ENCODE peak calls at places on chromosomes 13 and 19, in ten cellular contexts. R, D, P, B, J, A, W, U, Z and G are unnamed samples.

GRCh38 chr13:104099750-104100149 is 1033.5 kb upstream of the SLC10A2 start:
- DNase-seq in R (no peak), D (no peak), P (no peak), B (no peak), J (no peak), A (no peak), W (no peak), U (no peak), Z (no peak), G (no peak)

GRCh38 chr19:19653597-19654147 is 9.8 kb downstream of the ATP13A1 start:
- DNase-seq in R (no peak), D (peak; percentile 33), P (no peak), B (no peak), J (no peak), A (no peak), W (no peak), U (no peak), Z (no peak), G (no peak)

GRCh38 chr19:41707502-41707812 is 969 bp upstream of the CEACAM5 start:
- DNase-seq in R (no peak), D (no peak), P (no peak), B (no peak), J (peak; percentile 49), A (no peak), W (no peak), U (no peak), Z (no peak), G (no peak)

GRCh38 chr13:98223741-98224140 is 46.7 kb upstream of the RNF113B start:
- DNase-seq in R (no peak), D (no peak), P (no peak), B (no peak), J (no peak), A (no peak), W (no peak), U (no peak), Z (no peak), G (no peak)

GRCh38 chr13:51623473-51623872 is 39.2 kb downstream of the WDFY2 start:
- DNase-seq in R (no peak), D (no peak), P (peak; percentile 69), B (no peak), J (no peak), A (peak; percentile 29), W (no peak), U (no peak), Z (no peak), G (no peak)

GRCh38 chr19:5171711-5172110 is 168.9 kb downstream of the PTPRS start:
- DNase-seq in R (no peak), D (no peak), P (no peak), B (no peak), J (peak; percentile 81), A (no peak), W (no peak), U (no peak), Z (no peak), G (no peak)

GRCh38 chr13:36543671-36544070 is 111.4 kb downstream of the CCNA1 start:
- DNase-seq in R (no peak), D (no peak), P (no peak), B (no peak), J (no peak), A (no peak), W (no peak), U (no peak), Z (no peak), G (no peak)

GRCh38 chr13:44312898-44313551 is 60.6 kb upstream of the SERP2 start:
- DNase-seq in R (no peak), D (no peak), P (peak; percentile 75), B (no peak), J (peak; percentile 67), A (peak; percentile 94), W (peak; percentile 82), U (peak; percentile 87), Z (peak; percentile 95), G (no peak)

GRCh38 chr13:75906315-75906714 is 270.2 kb downstream of the LMO7 start:
- DNase-seq in R (no peak), D (no peak), P (no peak), B (no peak), J (no peak), A (no peak), W (no peak), U (no peak), Z (no peak), G (no peak)

GRCh38 chr19:27750697-27751391 is 1462.1 kb downstream of the UQCRFS1 start:
- DNase-seq in R (peak; percentile 20), D (no peak), P (no peak), B (no peak), J (no peak), A (no peak), W (no peak), U (no peak), Z (no peak), G (no peak)

GRCh38 chr13:110538632-110539031 is 22.9 kb downstream of the RAB20 start:
- DNase-seq in R (no peak), D (no peak), P (no peak), B (no peak), J (no peak), A (no peak), W (no peak), U (no peak), Z (no peak), G (no peak)

GRCh38 chr19:49677232-49677881 is at the start of gene PRMT1:
- DNase-seq in R (no peak), D (peak; percentile 75), P (no peak), B (no peak), J (peak; percentile 76), A (no peak), W (no peak), U (no peak), Z (no peak), G (no peak)

GRCh38 chr13:113299951-113300350 is 2.9 kb downstream of the LAMP1 start:
- DNase-seq in R (no peak), D (no peak), P (no peak), B (no peak), J (no peak), A (no peak), W (no peak), U (no peak), Z (no peak), G (no peak)

DNA sequence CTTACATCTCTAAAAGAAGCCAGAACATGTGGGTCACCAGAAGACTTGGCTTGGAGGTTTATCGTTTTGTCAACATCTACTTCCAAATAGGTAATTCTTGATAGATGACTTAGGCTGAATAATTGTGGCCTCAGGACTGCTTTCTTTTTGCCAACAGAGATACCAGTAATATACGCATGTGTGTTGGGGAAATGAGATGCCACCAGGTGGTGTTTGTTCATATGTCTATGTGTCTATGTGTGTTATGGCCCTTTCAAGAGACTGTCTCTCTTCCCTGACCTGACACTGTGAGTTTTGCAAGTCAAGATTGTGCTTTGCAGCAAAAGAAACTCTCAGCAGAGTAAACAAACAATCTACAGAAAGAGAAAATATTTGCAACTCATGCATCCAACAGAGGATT is 31.6 kb upstream of the METTL21C start:
- DNase-seq in R (no peak), D (no peak), P (no peak), B (no peak), J (peak; percentile 10), A (no peak), W (no peak), U (no peak), Z (peak; percentile 0), G (no peak)
- TF ChIP-seq CTCF in R (no peak), D (no peak), P (no peak), B (no peak), J (no peak), A (peak; percentile 26), W (no peak), U (no peak), Z (no peak), G (no peak)

DNA sequence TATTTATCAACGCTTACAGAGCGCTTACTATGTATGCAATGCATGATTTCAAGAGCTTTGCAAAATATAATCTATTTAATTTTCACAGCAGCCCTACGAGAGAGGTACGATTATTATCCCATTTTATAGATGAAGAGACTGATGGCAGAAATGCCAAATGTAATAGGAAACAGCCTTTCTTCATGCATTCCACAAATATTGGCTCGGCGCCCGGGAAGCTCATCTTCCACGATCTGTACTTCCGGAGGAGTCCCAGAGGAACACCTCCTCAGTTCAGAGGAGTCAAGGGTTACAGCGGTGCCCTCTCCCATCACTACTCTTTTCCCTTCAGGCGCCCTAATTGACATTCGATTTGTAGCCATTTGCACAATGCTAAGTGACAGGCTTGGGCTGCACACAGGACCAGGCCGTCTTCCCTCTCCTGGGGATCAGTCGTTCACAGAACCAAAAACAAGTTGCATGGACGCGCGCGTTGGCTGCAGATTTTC is 1.1 kb upstream of the ARHGAP35 start:
- DNase-seq in R (peak; percentile 93), D (no peak), P (peak; percentile 80), B (peak; percentile 76), J (peak; percentile 90), A (peak; percentile 70), W (peak; percentile 71), U (no peak), Z (no peak), G (no peak)
- TF ChIP-seq CTCF in R (no peak), D (no peak), P (no peak), B (no peak), J (no peak), A (no peak), W (no peak), U (no peak), Z (no peak), G (no peak)

GRCh38 chr13:31968473-31968872 is 63.1 kb upstream of the FRY start:
- DNase-seq in R (no peak), D (no peak), P (no peak), B (no peak), J (no peak), A (no peak), W (peak; percentile 60), U (no peak), Z (no peak), G (no peak)

GRCh38 chr13:31965361-31966066 is 66.1 kb upstream of the FRY start:
- DNase-seq in R (no peak), D (peak; percentile 27), P (no peak), B (no peak), J (no peak), A (peak; percentile 30), W (peak; percentile 84), U (peak; percentile 61), Z (peak; percentile 67), G (no peak)

GRCh38 chr13:31970237-31970930 is 61.2 kb upstream of the FRY start:
- DNase-seq in R (no peak), D (no peak), P (no peak), B (no peak), J (no peak), A (peak; percentile 74), W (peak; percentile 88), U (peak; percentile 12), Z (peak; percentile 59), G (no peak)

GRCh38 chr13:31964168-31964567 is 67.4 kb upstream of the FRY start:
- DNase-seq in R (no peak), D (no peak), P (no peak), B (no peak), J (no peak), A (no peak), W (no peak), U (no peak), Z (no peak), G (no peak)

GRCh38 chr13:31967155-31967554 is 64.4 kb upstream of the FRY start:
- DNase-seq in R (no peak), D (no peak), P (no peak), B (no peak), J (no peak), A (no peak), W (no peak), U (no peak), Z (no peak), G (no peak)
- TF ChIP-seq CTCF in R (no peak), D (no peak), P (no peak), B (no peak), J (no peak), A (peak; percentile 71), W (no peak), U (no peak), Z (peak; percentile 15), G (no peak)

GRCh38 chr19:17424743-17425365 is 5.0 kb downstream of the MVB12A start:
- DNase-seq in R (peak; percentile 69), D (peak; percentile 50), P (no peak), B (no peak), J (peak; percentile 34), A (no peak), W (peak; percentile 24), U (no peak), Z (peak; percentile 48), G (no peak)
- TF ChIP-seq CTCF in R (peak; percentile 66), D (no peak), P (peak; percentile 52), B (no peak), J (peak; percentile 38), A (peak; percentile 58), W (peak; percentile 76), U (peak; percentile 66), Z (peak; percentile 66), G (peak; percentile 34)